ENCODE peak calls at places on chromosomes 3 and 15, in nine cellular contexts. One of them, this sample, is unnamed.

GRCh38 chr15:26115229-26115943 is 252.3 kb upstream of the ATP10A start:
- DNase-seq in fibroblast of villous mesenchyme: no peak
- DNase-seq in tibial artery: no peak
- DNase-seq in Peyer's patch: no peak
- DNase-seq in cardiac fibroblast: no peak
- DNase-seq in Calu3: no peak
- DNase-seq in HFFc6: no peak
- DNase-seq in RWPE1: no peak
- DNase-seq in thoracic aorta: no peak
- DNase-seq in this sample: no peak

GRCh38 chr3:143763568-143764162 is 84.6 kb downstream of the SLC9A9 start:
- DNase-seq in fibroblast of villous mesenchyme: peak
- DNase-seq in tibial artery: no peak
- DNase-seq in Peyer's patch: no peak
- DNase-seq in cardiac fibroblast: peak
- DNase-seq in Calu3: no peak
- DNase-seq in HFFc6: no peak
- DNase-seq in RWPE1: peak
- DNase-seq in thoracic aorta: no peak
- DNase-seq in this sample: no peak

GRCh38 chr3:46383946-46384330 is 13.2 kb downstream of the CCR5 start:
- DNase-seq in fibroblast of villous mesenchyme: no peak
- DNase-seq in tibial artery: no peak
- DNase-seq in Peyer's patch: peak
- DNase-seq in cardiac fibroblast: no peak
- DNase-seq in Calu3: no peak
- DNase-seq in HFFc6: no peak
- DNase-seq in RWPE1: no peak
- DNase-seq in thoracic aorta: no peak
- DNase-seq in this sample: no peak

GRCh38 chr15:56582785-56583184 is 117.8 kb upstream of the MNS1 start:
- DNase-seq in fibroblast of villous mesenchyme: peak
- DNase-seq in tibial artery: no peak
- DNase-seq in Peyer's patch: no peak
- DNase-seq in cardiac fibroblast: no peak
- DNase-seq in Calu3: no peak
- DNase-seq in HFFc6: peak
- DNase-seq in RWPE1: no peak
- DNase-seq in thoracic aorta: no peak
- DNase-seq in this sample: no peak

GRCh38 chr15:69983696-69984265 is 113.9 kb downstream of the TLE3 start:
- DNase-seq in fibroblast of villous mesenchyme: no peak
- DNase-seq in tibial artery: no peak
- DNase-seq in Peyer's patch: no peak
- DNase-seq in cardiac fibroblast: peak
- DNase-seq in Calu3: no peak
- DNase-seq in HFFc6: no peak
- DNase-seq in RWPE1: peak
- DNase-seq in thoracic aorta: no peak
- DNase-seq in this sample: no peak

GRCh38 chr3:123602325-123602724 is 17.5 kb upstream of the HACD2 start:
- DNase-seq in fibroblast of villous mesenchyme: peak
- DNase-seq in tibial artery: no peak
- DNase-seq in Peyer's patch: no peak
- DNase-seq in cardiac fibroblast: peak
- DNase-seq in Calu3: peak
- DNase-seq in HFFc6: peak
- DNase-seq in RWPE1: peak
- DNase-seq in thoracic aorta: no peak
- DNase-seq in this sample: no peak

GRCh38 chr3:32843504-32844321 is 25.9 kb downstream of the TRIM71 start:
- DNase-seq in fibroblast of villous mesenchyme: no peak
- DNase-seq in tibial artery: no peak
- DNase-seq in Peyer's patch: no peak
- DNase-seq in cardiac fibroblast: no peak
- DNase-seq in Calu3: no peak
- DNase-seq in HFFc6: no peak
- DNase-seq in RWPE1: no peak
- DNase-seq in thoracic aorta: no peak
- DNase-seq in this sample: no peak

GRCh38 chr3:52829906-52830463 is 487 bp downstream of the ITIH4 start:
- DNase-seq in fibroblast of villous mesenchyme: peak
- DNase-seq in tibial artery: no peak
- DNase-seq in Peyer's patch: no peak
- DNase-seq in cardiac fibroblast: no peak
- DNase-seq in Calu3: no peak
- DNase-seq in HFFc6: no peak
- DNase-seq in RWPE1: no peak
- DNase-seq in thoracic aorta: no peak
- DNase-seq in this sample: no peak

GRCh38 chr3:17841190-17841828 is 98.9 kb upstream of the TBC1D5 start:
- DNase-seq in fibroblast of villous mesenchyme: peak
- DNase-seq in tibial artery: peak
- DNase-seq in Peyer's patch: peak
- DNase-seq in cardiac fibroblast: peak
- DNase-seq in Calu3: peak
- DNase-seq in HFFc6: peak
- DNase-seq in RWPE1: peak
- DNase-seq in thoracic aorta: peak
- DNase-seq in this sample: peak

GRCh38 chr3:162521669-162522068 is 1025.1 kb downstream of the OTOL1 start:
- DNase-seq in fibroblast of villous mesenchyme: no peak
- DNase-seq in tibial artery: no peak
- DNase-seq in Peyer's patch: no peak
- DNase-seq in cardiac fibroblast: no peak
- DNase-seq in Calu3: no peak
- DNase-seq in HFFc6: no peak
- DNase-seq in RWPE1: no peak
- DNase-seq in thoracic aorta: no peak
- DNase-seq in this sample: no peak

GRCh38 chr3:162525791-162526190 is 1029.2 kb downstream of the OTOL1 start:
- DNase-seq in fibroblast of villous mesenchyme: peak
- DNase-seq in tibial artery: no peak
- DNase-seq in Peyer's patch: no peak
- DNase-seq in cardiac fibroblast: peak
- DNase-seq in Calu3: no peak
- DNase-seq in HFFc6: no peak
- DNase-seq in RWPE1: no peak
- DNase-seq in thoracic aorta: no peak
- DNase-seq in this sample: no peak

DNA sequence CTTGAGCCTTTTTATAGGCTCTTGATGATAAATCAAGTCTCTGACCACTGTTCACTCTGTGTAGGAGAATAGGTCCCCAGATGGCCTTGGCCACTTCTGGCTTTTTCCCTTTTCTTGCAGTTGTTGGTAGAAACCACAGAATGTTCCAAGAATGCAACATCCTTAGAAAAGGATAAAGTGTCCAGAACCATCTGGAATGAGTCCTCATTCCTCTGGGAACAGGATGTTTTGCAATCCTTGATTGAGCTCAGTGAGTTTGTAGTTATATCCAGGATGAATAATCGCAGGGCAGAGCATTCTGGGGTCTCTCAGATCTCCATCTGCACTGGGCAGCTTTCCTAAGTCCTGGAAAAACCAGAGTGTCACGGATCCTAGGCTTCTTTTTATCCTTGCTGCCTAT is 1028.4 kb downstream of the OTOL1 start:
- DNase-seq in fibroblast of villous mesenchyme: peak
- DNase-seq in tibial artery: no peak
- DNase-seq in Peyer's patch: no peak
- DNase-seq in cardiac fibroblast: peak
- DNase-seq in Calu3: no peak
- DNase-seq in HFFc6: peak
- DNase-seq in RWPE1: peak
- DNase-seq in thoracic aorta: no peak
- DNase-seq in this sample: no peak
- TF ChIP-seq CTCF in fibroblast of villous mesenchyme: no peak
- TF ChIP-seq CTCF in tibial artery: no peak
- TF ChIP-seq CTCF in Peyer's patch: no peak
- TF ChIP-seq CTCF in cardiac fibroblast: no peak
- TF ChIP-seq CTCF in Calu3: no peak
- TF ChIP-seq CTCF in HFFc6: no peak
- TF ChIP-seq CTCF in RWPE1: no peak
- TF ChIP-seq CTCF in thoracic aorta: no peak
- TF ChIP-seq CTCF in this sample: no peak

GRCh38 chr3:31621314-31621713 is 88.6 kb downstream of the STT3B start:
- DNase-seq in fibroblast of villous mesenchyme: no peak
- DNase-seq in tibial artery: no peak
- DNase-seq in Peyer's patch: no peak
- DNase-seq in cardiac fibroblast: no peak
- DNase-seq in Calu3: no peak
- DNase-seq in HFFc6: peak
- DNase-seq in RWPE1: no peak
- DNase-seq in thoracic aorta: no peak
- DNase-seq in this sample: no peak

GRCh38 chr3:31625358-31625757 is 92.6 kb downstream of the STT3B start:
- DNase-seq in fibroblast of villous mesenchyme: no peak
- DNase-seq in tibial artery: no peak
- DNase-seq in Peyer's patch: no peak
- DNase-seq in cardiac fibroblast: no peak
- DNase-seq in Calu3: no peak
- DNase-seq in HFFc6: no peak
- DNase-seq in RWPE1: no peak
- DNase-seq in thoracic aorta: no peak
- DNase-seq in this sample: no peak

GRCh38 chr3:31624054-31624709 is 91.5 kb downstream of the STT3B start:
- DNase-seq in fibroblast of villous mesenchyme: no peak
- DNase-seq in tibial artery: no peak
- DNase-seq in Peyer's patch: no peak
- DNase-seq in cardiac fibroblast: no peak
- DNase-seq in Calu3: no peak
- DNase-seq in HFFc6: no peak
- DNase-seq in RWPE1: no peak
- DNase-seq in thoracic aorta: no peak
- DNase-seq in this sample: no peak

GRCh38 chr3:31622636-31623288 is 90.0 kb downstream of the STT3B start:
- DNase-seq in fibroblast of villous mesenchyme: no peak
- DNase-seq in tibial artery: no peak
- DNase-seq in Peyer's patch: no peak
- DNase-seq in cardiac fibroblast: no peak
- DNase-seq in Calu3: no peak
- DNase-seq in HFFc6: no peak
- DNase-seq in RWPE1: no peak
- DNase-seq in thoracic aorta: no peak
- DNase-seq in this sample: no peak

DNA sequence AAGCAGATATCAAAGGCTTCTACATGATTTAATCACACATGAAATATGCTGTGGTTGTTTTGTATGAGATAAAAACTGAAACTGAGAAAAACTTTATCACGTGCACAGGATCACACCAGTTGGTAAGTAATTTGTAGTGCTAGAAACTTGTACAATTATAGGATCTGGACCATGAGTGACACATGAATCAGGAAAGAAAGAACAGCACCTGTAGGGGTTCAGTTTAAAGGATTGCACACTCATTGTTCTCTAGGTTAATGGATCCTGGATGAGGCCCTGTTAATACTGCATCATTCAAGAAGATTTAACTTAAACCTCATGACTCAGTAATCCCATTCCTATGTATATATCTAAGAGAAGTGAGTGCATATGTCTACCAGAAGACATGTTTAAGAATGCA is 87.9 kb downstream of the STT3B start:
- DNase-seq in fibroblast of villous mesenchyme: no peak
- DNase-seq in tibial artery: no peak
- DNase-seq in Peyer's patch: no peak
- DNase-seq in cardiac fibroblast: no peak
- DNase-seq in Calu3: no peak
- DNase-seq in HFFc6: peak
- DNase-seq in RWPE1: no peak
- DNase-seq in thoracic aorta: no peak
- DNase-seq in this sample: no peak
- TF ChIP-seq CTCF in fibroblast of villous mesenchyme: no peak
- TF ChIP-seq CTCF in tibial artery: no peak
- TF ChIP-seq CTCF in Peyer's patch: no peak
- TF ChIP-seq CTCF in cardiac fibroblast: no peak
- TF ChIP-seq CTCF in Calu3: no peak
- TF ChIP-seq CTCF in HFFc6: no peak
- TF ChIP-seq CTCF in RWPE1: no peak
- TF ChIP-seq CTCF in thoracic aorta: no peak
- TF ChIP-seq CTCF in this sample: no peak

DNA sequence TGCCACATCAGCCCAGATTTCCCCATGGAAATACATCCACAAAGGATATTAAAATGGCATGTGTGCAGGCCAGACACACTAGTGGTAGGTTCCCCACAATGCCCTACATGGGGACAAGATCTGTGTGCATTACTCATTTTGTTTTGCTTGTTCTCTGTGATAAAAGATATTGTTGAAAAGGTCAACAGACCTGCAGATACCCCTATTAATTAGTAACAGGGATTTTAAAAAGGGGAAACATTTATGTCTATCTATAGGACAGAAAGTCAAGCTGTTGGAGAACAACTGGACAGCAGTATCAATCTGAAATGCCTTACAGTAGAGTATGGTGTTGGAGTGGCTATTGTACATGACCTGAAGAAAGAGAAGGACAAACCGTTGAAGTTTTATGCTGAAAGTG is 596.0 kb upstream of the GRM7 start:
- DNase-seq in fibroblast of villous mesenchyme: no peak
- DNase-seq in tibial artery: no peak
- DNase-seq in Peyer's patch: no peak
- DNase-seq in cardiac fibroblast: no peak
- DNase-seq in Calu3: no peak
- DNase-seq in HFFc6: no peak
- DNase-seq in RWPE1: no peak
- DNase-seq in thoracic aorta: no peak
- DNase-seq in this sample: no peak
- TF ChIP-seq CTCF in fibroblast of villous mesenchyme: no peak
- TF ChIP-seq CTCF in tibial artery: no peak
- TF ChIP-seq CTCF in Peyer's patch: no peak
- TF ChIP-seq CTCF in cardiac fibroblast: no peak
- TF ChIP-seq CTCF in Calu3: no peak
- TF ChIP-seq CTCF in HFFc6: no peak
- TF ChIP-seq CTCF in RWPE1: no peak
- TF ChIP-seq CTCF in thoracic aorta: no peak
- TF ChIP-seq CTCF in this sample: no peak

GRCh38 chr3:78900879-78901278 is 866.9 kb downstream of the ROBO1 start:
- DNase-seq in fibroblast of villous mesenchyme: no peak
- DNase-seq in tibial artery: no peak
- DNase-seq in Peyer's patch: no peak
- DNase-seq in cardiac fibroblast: no peak
- DNase-seq in Calu3: no peak
- DNase-seq in HFFc6: no peak
- DNase-seq in RWPE1: no peak
- DNase-seq in thoracic aorta: no peak
- DNase-seq in this sample: no peak

GRCh38 chr3:78895528-78895927 is 872.3 kb downstream of the ROBO1 start:
- DNase-seq in fibroblast of villous mesenchyme: no peak
- DNase-seq in tibial artery: no peak
- DNase-seq in Peyer's patch: no peak
- DNase-seq in cardiac fibroblast: peak
- DNase-seq in Calu3: no peak
- DNase-seq in HFFc6: peak
- DNase-seq in RWPE1: no peak
- DNase-seq in thoracic aorta: no peak
- DNase-seq in this sample: no peak

GRCh38 chr3:78901544-78901943 is 866.3 kb downstream of the ROBO1 start:
- DNase-seq in fibroblast of villous mesenchyme: no peak
- DNase-seq in tibial artery: no peak
- DNase-seq in Peyer's patch: no peak
- DNase-seq in cardiac fibroblast: no peak
- DNase-seq in Calu3: no peak
- DNase-seq in HFFc6: no peak
- DNase-seq in RWPE1: no peak
- DNase-seq in thoracic aorta: no peak
- DNase-seq in this sample: no peak

GRCh38 chr3:78899846-78900245 is 868.0 kb downstream of the ROBO1 start:
- DNase-seq in fibroblast of villous mesenchyme: no peak
- DNase-seq in tibial artery: no peak
- DNase-seq in Peyer's patch: no peak
- DNase-seq in cardiac fibroblast: no peak
- DNase-seq in Calu3: no peak
- DNase-seq in HFFc6: no peak
- DNase-seq in RWPE1: no peak
- DNase-seq in thoracic aorta: no peak
- DNase-seq in this sample: no peak

GRCh38 chr3:78900426-78900825 is 867.4 kb downstream of the ROBO1 start:
- DNase-seq in fibroblast of villous mesenchyme: no peak
- DNase-seq in tibial artery: no peak
- DNase-seq in Peyer's patch: no peak
- DNase-seq in cardiac fibroblast: peak
- DNase-seq in Calu3: no peak
- DNase-seq in HFFc6: no peak
- DNase-seq in RWPE1: no peak
- DNase-seq in thoracic aorta: no peak
- DNase-seq in this sample: no peak
- TF ChIP-seq CTCF in fibroblast of villous mesenchyme: no peak
- TF ChIP-seq CTCF in tibial artery: no peak
- TF ChIP-seq CTCF in Peyer's patch: no peak
- TF ChIP-seq CTCF in cardiac fibroblast: no peak
- TF ChIP-seq CTCF in Calu3: no peak
- TF ChIP-seq CTCF in HFFc6: no peak
- TF ChIP-seq CTCF in RWPE1: no peak
- TF ChIP-seq CTCF in thoracic aorta: no peak
- TF ChIP-seq CTCF in this sample: no peak

This sample was measured in progenitor cell of endocrine pancreas.